ENCODE peak calls at places on chromosomes 5 and 9, in nine cellular contexts. One of them, this sample, is unnamed.

GRCh38 chr9:108662935-108663334 is 192.9 kb downstream of the ACTL7B start:
- DNase-seq in sigmoid colon: no peak
- DNase-seq in stomach: no peak
- DNase-seq in mesenchymal stem cell: no peak
- DNase-seq in left ventricle myocardium inferior: no peak
- DNase-seq in breast epithelium: no peak
- DNase-seq in A549: no peak
- DNase-seq in aorta: no peak
- DNase-seq in CD8-positive, alpha-beta T cell: no peak
- DNase-seq in this sample: no peak

GRCh38 chr9:137198051-137198747 is 2.3 kb downstream of the TPRN start:
- DNase-seq in aorta: no peak
- DNase-seq in left ventricle myocardium inferior: no peak
- DNase-seq in A549: no peak
- DNase-seq in mesenchymal stem cell: no peak
- DNase-seq in stomach: peak; percentile 86
- DNase-seq in sigmoid colon: no peak
- DNase-seq in CD8-positive, alpha-beta T cell: no peak
- DNase-seq in breast epithelium: no peak
- DNase-seq in this sample: peak; percentile 91

GRCh38 chr5:116750626-116751188 is 176.1 kb upstream of the SEMA6A start:
- DNase-seq in left ventricle myocardium inferior: no peak
- DNase-seq in CD8-positive, alpha-beta T cell: no peak
- DNase-seq in sigmoid colon: no peak
- DNase-seq in breast epithelium: no peak
- DNase-seq in mesenchymal stem cell: no peak
- DNase-seq in stomach: no peak
- DNase-seq in aorta: no peak
- DNase-seq in A549: no peak
- DNase-seq in this sample: no peak

GRCh38 chr5:81749562-81750307 is 1.2 kb downstream of the SSBP2 start:
- DNase-seq in left ventricle myocardium inferior: peak; percentile 27
- DNase-seq in sigmoid colon: peak; percentile 72
- DNase-seq in breast epithelium: peak; percentile 52
- DNase-seq in CD8-positive, alpha-beta T cell: peak; percentile 54
- DNase-seq in stomach: peak; percentile 31
- DNase-seq in mesenchymal stem cell: no peak
- DNase-seq in aorta: peak; percentile 61
- DNase-seq in A549: peak; percentile 28
- DNase-seq in this sample: peak; percentile 38

GRCh38 chr9:116416421-116416820 is 262.8 kb downstream of the PAPPA start:
- DNase-seq in left ventricle myocardium inferior: no peak
- DNase-seq in CD8-positive, alpha-beta T cell: no peak
- DNase-seq in A549: no peak
- DNase-seq in breast epithelium: no peak
- DNase-seq in sigmoid colon: no peak
- DNase-seq in mesenchymal stem cell: no peak
- DNase-seq in aorta: no peak
- DNase-seq in stomach: no peak
- DNase-seq in this sample: no peak

GRCh38 chr9:134957165-134957944 is 39.6 kb upstream of the FCN1 start:
- DNase-seq in A549: no peak
- DNase-seq in left ventricle myocardium inferior: no peak
- DNase-seq in CD8-positive, alpha-beta T cell: no peak
- DNase-seq in stomach: no peak
- DNase-seq in sigmoid colon: no peak
- DNase-seq in mesenchymal stem cell: no peak
- DNase-seq in aorta: no peak
- DNase-seq in breast epithelium: peak; percentile 35
- DNase-seq in this sample: no peak

GRCh38 chr9:121168052-121168451 is 33.6 kb downstream of the RAB14 start:
- DNase-seq in mesenchymal stem cell: no peak
- DNase-seq in CD8-positive, alpha-beta T cell: no peak
- DNase-seq in aorta: no peak
- DNase-seq in left ventricle myocardium inferior: no peak
- DNase-seq in stomach: no peak
- DNase-seq in sigmoid colon: no peak
- DNase-seq in A549: no peak
- DNase-seq in breast epithelium: no peak
- DNase-seq in this sample: no peak

GRCh38 chr5:159240301-159240870 is 22.7 kb upstream of the UBLCP1 start:
- DNase-seq in CD8-positive, alpha-beta T cell: no peak
- DNase-seq in sigmoid colon: no peak
- DNase-seq in A549: peak; percentile 65
- DNase-seq in mesenchymal stem cell: peak; percentile 68
- DNase-seq in aorta: no peak
- DNase-seq in left ventricle myocardium inferior: no peak
- DNase-seq in breast epithelium: no peak
- DNase-seq in stomach: no peak
- DNase-seq in this sample: no peak

GRCh38 chr5:59088546-59088945 is 505.7 kb downstream of the RAB3C start:
- DNase-seq in stomach: no peak
- DNase-seq in aorta: no peak
- DNase-seq in breast epithelium: no peak
- DNase-seq in A549: no peak
- DNase-seq in sigmoid colon: no peak
- DNase-seq in left ventricle myocardium inferior: no peak
- DNase-seq in mesenchymal stem cell: no peak
- DNase-seq in CD8-positive, alpha-beta T cell: no peak
- DNase-seq in this sample: no peak

GRCh38 chr9:110538621-110539020 is 40.9 kb downstream of the SVEP1 start:
- DNase-seq in CD8-positive, alpha-beta T cell: no peak
- DNase-seq in A549: no peak
- DNase-seq in left ventricle myocardium inferior: no peak
- DNase-seq in sigmoid colon: no peak
- DNase-seq in stomach: no peak
- DNase-seq in breast epithelium: no peak
- DNase-seq in mesenchymal stem cell: peak; percentile 11
- DNase-seq in aorta: no peak
- DNase-seq in this sample: no peak

GRCh38 chr5:119070578-119070827 is 384 bp upstream of the DMXL1 start:
- DNase-seq in aorta: peak; percentile 92
- DNase-seq in mesenchymal stem cell: no peak
- DNase-seq in CD8-positive, alpha-beta T cell: no peak
- DNase-seq in left ventricle myocardium inferior: peak; percentile 83
- DNase-seq in sigmoid colon: no peak
- DNase-seq in stomach: no peak
- DNase-seq in A549: peak; percentile 48
- DNase-seq in breast epithelium: peak; percentile 80
- DNase-seq in this sample: peak; percentile 93

GRCh38 chr5:107557051-107557658 is 113.6 kb downstream of the EFNA5 start:
- DNase-seq in left ventricle myocardium inferior: peak; percentile 55
- DNase-seq in mesenchymal stem cell: peak; percentile 72
- DNase-seq in stomach: no peak
- DNase-seq in aorta: no peak
- DNase-seq in sigmoid colon: no peak
- DNase-seq in breast epithelium: peak; percentile 85
- DNase-seq in CD8-positive, alpha-beta T cell: no peak
- DNase-seq in A549: peak; percentile 59
- DNase-seq in this sample: no peak

GRCh38 chr9:106587021-106587420 is 275.9 kb upstream of the ZNF462 start:
- DNase-seq in sigmoid colon: no peak
- DNase-seq in breast epithelium: no peak
- DNase-seq in left ventricle myocardium inferior: no peak
- DNase-seq in A549: no peak
- DNase-seq in mesenchymal stem cell: peak; percentile 11
- DNase-seq in stomach: no peak
- DNase-seq in aorta: no peak
- DNase-seq in CD8-positive, alpha-beta T cell: no peak
- DNase-seq in this sample: no peak

GRCh38 chr5:312845-313244 is 8.7 kb upstream of the AHRR start:
- DNase-seq in A549: no peak
- DNase-seq in aorta: no peak
- DNase-seq in sigmoid colon: no peak
- DNase-seq in stomach: no peak
- DNase-seq in breast epithelium: no peak
- DNase-seq in CD8-positive, alpha-beta T cell: no peak
- DNase-seq in left ventricle myocardium inferior: peak; percentile 47
- DNase-seq in mesenchymal stem cell: no peak
- DNase-seq in this sample: no peak

DNA sequence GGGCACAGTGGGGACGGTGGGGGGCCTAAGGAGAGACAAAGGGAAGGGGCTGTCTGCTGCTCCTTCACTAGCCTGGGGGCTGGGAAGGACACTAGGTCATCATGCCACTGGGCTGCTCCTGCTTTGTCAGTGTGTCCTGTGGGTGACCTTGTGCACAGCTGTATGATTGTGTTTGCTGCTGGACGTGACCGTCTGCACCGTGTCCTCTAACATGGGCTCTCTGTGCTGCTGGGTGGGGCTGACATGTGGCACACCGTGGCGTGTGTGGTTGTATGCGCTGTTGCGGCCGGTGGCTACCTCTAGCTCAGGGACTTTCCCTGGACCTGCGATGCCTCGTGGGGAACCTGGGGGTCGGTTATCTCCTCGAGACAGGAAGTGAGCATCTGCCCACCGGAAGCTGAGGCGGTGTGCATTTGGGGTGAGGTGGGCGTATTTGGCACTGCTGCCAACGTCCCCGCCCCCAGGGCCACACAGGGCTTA is 3.1 kb downstream of the N4BP3 start:
- DNase-seq in A549: no peak
- DNase-seq in CD8-positive, alpha-beta T cell: peak; percentile 79
- DNase-seq in aorta: no peak
- DNase-seq in breast epithelium: no peak
- DNase-seq in mesenchymal stem cell: no peak
- DNase-seq in left ventricle myocardium inferior: no peak
- DNase-seq in sigmoid colon: no peak
- DNase-seq in stomach: no peak
- DNase-seq in this sample: no peak
- H3K4me3 ChIP-seq in A549: no peak overlapping the region
- H3K4me3 ChIP-seq in CD8-positive, alpha-beta T cell: peak overlapping the region; percentile 88
- H3K4me3 ChIP-seq in aorta: no peak overlapping the region
- H3K4me3 ChIP-seq in breast epithelium: no peak overlapping the region
- H3K4me3 ChIP-seq in mesenchymal stem cell: no peak overlapping the region
- H3K4me3 ChIP-seq in left ventricle myocardium inferior: peak overlapping the region; percentile 72
- H3K4me3 ChIP-seq in sigmoid colon: no peak overlapping the region
- H3K4me3 ChIP-seq in stomach: peak overlapping the region; percentile 22
- H3K4me3 ChIP-seq in this sample: no peak overlapping the region

GRCh38 chr5:181039471-181039870 is 595 bp upstream of the BTNL9 start:
- DNase-seq in mesenchymal stem cell: no peak
- DNase-seq in A549: no peak
- DNase-seq in sigmoid colon: no peak
- DNase-seq in aorta: no peak
- DNase-seq in breast epithelium: no peak
- DNase-seq in stomach: no peak
- DNase-seq in CD8-positive, alpha-beta T cell: no peak
- DNase-seq in left ventricle myocardium inferior: no peak
- DNase-seq in this sample: no peak

GRCh38 chr5:181039961-181040915 is at the start of gene BTNL9:
- DNase-seq in left ventricle myocardium inferior: no peak
- DNase-seq in CD8-positive, alpha-beta T cell: no peak
- DNase-seq in stomach: no peak
- DNase-seq in breast epithelium: no peak
- DNase-seq in mesenchymal stem cell: no peak
- DNase-seq in A549: no peak
- DNase-seq in aorta: no peak
- DNase-seq in sigmoid colon: no peak
- DNase-seq in this sample: no peak

GRCh38 chr5:181042036-181042435 is 2.0 kb downstream of the BTNL9 start:
- DNase-seq in A549: no peak
- DNase-seq in mesenchymal stem cell: no peak
- DNase-seq in stomach: no peak
- DNase-seq in breast epithelium: no peak
- DNase-seq in left ventricle myocardium inferior: no peak
- DNase-seq in aorta: no peak
- DNase-seq in CD8-positive, alpha-beta T cell: no peak
- DNase-seq in sigmoid colon: no peak
- DNase-seq in this sample: no peak

GRCh38 chr5:181042722-181043121 is 2.7 kb downstream of the BTNL9 start:
- DNase-seq in breast epithelium: no peak
- DNase-seq in stomach: no peak
- DNase-seq in mesenchymal stem cell: no peak
- DNase-seq in sigmoid colon: no peak
- DNase-seq in CD8-positive, alpha-beta T cell: no peak
- DNase-seq in aorta: no peak
- DNase-seq in A549: no peak
- DNase-seq in left ventricle myocardium inferior: no peak
- DNase-seq in this sample: no peak

GRCh38 chr5:181041043-181041442 is 977 bp downstream of the BTNL9 start:
- DNase-seq in left ventricle myocardium inferior: no peak
- DNase-seq in sigmoid colon: no peak
- DNase-seq in aorta: no peak
- DNase-seq in CD8-positive, alpha-beta T cell: no peak
- DNase-seq in A549: no peak
- DNase-seq in stomach: no peak
- DNase-seq in mesenchymal stem cell: no peak
- DNase-seq in breast epithelium: no peak
- DNase-seq in this sample: no peak
- H3K4me1 ChIP-seq in left ventricle myocardium inferior: peaks cover 18% of the 10 kb centered on the region
- H3K4me1 ChIP-seq in sigmoid colon: no peaks in the 10 kb centered on the region
- H3K4me1 ChIP-seq in aorta: no peaks in the 10 kb centered on the region
- H3K4me1 ChIP-seq in CD8-positive, alpha-beta T cell: no peaks in the 10 kb centered on the region
- H3K4me1 ChIP-seq in A549: peaks cover 3% of the 10 kb centered on the region
- H3K4me1 ChIP-seq in stomach: no peaks in the 10 kb centered on the region
- H3K4me1 ChIP-seq in mesenchymal stem cell: no peaks in the 10 kb centered on the region
- H3K4me1 ChIP-seq in breast epithelium: no peaks in the 10 kb centered on the region
- H3K4me1 ChIP-seq in this sample: no peaks in the 10 kb centered on the region

GRCh38 chr5:87885727-87886126 is 382.9 kb downstream of the TMEM161B start:
- DNase-seq in stomach: no peak
- DNase-seq in mesenchymal stem cell: no peak
- DNase-seq in left ventricle myocardium inferior: no peak
- DNase-seq in A549: no peak
- DNase-seq in sigmoid colon: no peak
- DNase-seq in CD8-positive, alpha-beta T cell: no peak
- DNase-seq in aorta: no peak
- DNase-seq in breast epithelium: no peak
- DNase-seq in this sample: no peak

GRCh38 chr5:87887247-87887646 is 381.4 kb downstream of the TMEM161B start:
- DNase-seq in left ventricle myocardium inferior: no peak
- DNase-seq in stomach: no peak
- DNase-seq in aorta: no peak
- DNase-seq in A549: no peak
- DNase-seq in mesenchymal stem cell: no peak
- DNase-seq in breast epithelium: no peak
- DNase-seq in sigmoid colon: no peak
- DNase-seq in CD8-positive, alpha-beta T cell: no peak
- DNase-seq in this sample: no peak

DNA sequence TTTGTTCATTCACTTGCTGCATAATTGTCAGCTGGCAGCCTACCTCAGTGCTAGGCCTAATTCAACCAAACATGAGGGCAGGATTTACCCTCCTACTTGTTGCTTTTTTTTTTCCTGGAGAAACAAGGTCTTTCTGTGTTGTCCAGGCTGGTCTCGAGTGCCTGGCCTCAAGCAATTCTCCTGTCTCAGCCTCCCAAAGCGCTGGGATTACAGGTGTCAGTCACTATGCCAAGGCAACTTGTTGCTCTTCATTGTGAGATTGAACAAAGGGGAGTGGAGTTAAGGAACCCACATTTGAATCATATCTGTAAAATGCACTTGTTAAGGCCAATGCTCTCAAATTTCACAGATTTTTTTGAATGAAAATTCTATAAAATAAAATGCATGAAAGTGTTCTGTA is 380.5 kb downstream of the TMEM161B start:
- DNase-seq in left ventricle myocardium inferior: no peak
- DNase-seq in sigmoid colon: no peak
- DNase-seq in stomach: no peak
- DNase-seq in A549: no peak
- DNase-seq in mesenchymal stem cell: no peak
- DNase-seq in CD8-positive, alpha-beta T cell: no peak
- DNase-seq in breast epithelium: no peak
- DNase-seq in aorta: no peak
- DNase-seq in this sample: no peak
- H3K9me3 ChIP-seq in left ventricle myocardium inferior: peaks cover 16% of the 10 kb centered on the region
- H3K9me3 ChIP-seq in sigmoid colon: no peaks in the 10 kb centered on the region
- H3K9me3 ChIP-seq in stomach: no peaks in the 10 kb centered on the region
- H3K9me3 ChIP-seq in A549: no peaks in the 10 kb centered on the region
- H3K9me3 ChIP-seq in mesenchymal stem cell: no peaks in the 10 kb centered on the region
- H3K9me3 ChIP-seq in CD8-positive, alpha-beta T cell: no peaks in the 10 kb centered on the region
- H3K9me3 ChIP-seq in breast epithelium: no peaks in the 10 kb centered on the region
- H3K9me3 ChIP-seq in aorta: no peaks in the 10 kb centered on the region
- H3K9me3 ChIP-seq in this sample: no peaks in the 10 kb centered on the region

GRCh38 chr9:132486706-132487350 is 76.8 kb downstream of the CFAP77 start:
- DNase-seq in aorta: peak; percentile 21
- DNase-seq in breast epithelium: no peak
- DNase-seq in left ventricle myocardium inferior: no peak
- DNase-seq in CD8-positive, alpha-beta T cell: peak; percentile 41
- DNase-seq in stomach: no peak
- DNase-seq in mesenchymal stem cell: no peak
- DNase-seq in sigmoid colon: no peak
- DNase-seq in A549: no peak
- DNase-seq in this sample: no peak
- H3K4me3 ChIP-seq in aorta: no peak overlapping the region
- H3K4me3 ChIP-seq in breast epithelium: no peak overlapping the region
- H3K4me3 ChIP-seq in left ventricle myocardium inferior: no peak overlapping the region
- H3K4me3 ChIP-seq in CD8-positive, alpha-beta T cell: peak overlapping the region; percentile 17
- H3K4me3 ChIP-seq in stomach: no peak overlapping the region
- H3K4me3 ChIP-seq in mesenchymal stem cell: no peak overlapping the region
- H3K4me3 ChIP-seq in sigmoid colon: no peak overlapping the region
- H3K4me3 ChIP-seq in A549: no peak overlapping the region
- H3K4me3 ChIP-seq in this sample: no peak overlapping the region

This sample was measured in colonic mucosa.